ENCODE peak calls at places on chromosomes 4 and X, in six cellular contexts. One of them, this sample, is unnamed.
A peak's percentile ranks its signal among the peaks of the same experiment; 100 is the strongest.

GRCh38 chr4:87882321-87882720 is 49.6 kb downstream of the MEPE start:
- DNase-seq in WTC11: no peak
- DNase-seq in GM12865: no peak
- DNase-seq in RWPE1: no peak
- DNase-seq in brain microvascular endothelial cell: peak; percentile 32
- DNase-seq in astrocyte of the spinal cord: peak; percentile 70
- DNase-seq in this sample: no peak

GRCh38 chr4:98930311-98930865 is 1.5 kb upstream of the EIF4E start:
- DNase-seq in WTC11: no peak
- DNase-seq in GM12865: peak; percentile 13
- DNase-seq in RWPE1: no peak
- DNase-seq in brain microvascular endothelial cell: no peak
- DNase-seq in astrocyte of the spinal cord: no peak
- DNase-seq in this sample: no peak

GRCh38 chr4:9964884-9965283 is 56.4 kb downstream of the SLC2A9 start:
- DNase-seq in WTC11: no peak
- DNase-seq in GM12865: no peak
- DNase-seq in RWPE1: no peak
- DNase-seq in brain microvascular endothelial cell: no peak
- DNase-seq in astrocyte of the spinal cord: no peak
- DNase-seq in this sample: no peak

GRCh38 chr4:101033986-101034385 is 313.3 kb downstream of the PPP3CA start:
- DNase-seq in WTC11: peak; percentile 51
- DNase-seq in GM12865: no peak
- DNase-seq in RWPE1: no peak
- DNase-seq in brain microvascular endothelial cell: no peak
- DNase-seq in astrocyte of the spinal cord: no peak
- DNase-seq in this sample: no peak

GRCh38 chrX:103343105-103343504 is 13.1 kb downstream of the TCEAL7 start:
- DNase-seq in WTC11: peak; percentile 27
- DNase-seq in GM12865: peak; percentile 38
- DNase-seq in RWPE1: peak; percentile 20
- DNase-seq in brain microvascular endothelial cell: peak; percentile 42
- DNase-seq in astrocyte of the spinal cord: peak; percentile 56
- DNase-seq in this sample: peak; percentile 71

GRCh38 chr4:126395661-126396060 is 1080.9 kb downstream of the FAT4 start:
- DNase-seq in WTC11: no peak
- DNase-seq in GM12865: no peak
- DNase-seq in RWPE1: no peak
- DNase-seq in brain microvascular endothelial cell: no peak
- DNase-seq in astrocyte of the spinal cord: peak; percentile 5
- DNase-seq in this sample: no peak

GRCh38 chr4:153560918-153561317 is 94.8 kb downstream of the TMEM131L start:
- DNase-seq in WTC11: no peak
- DNase-seq in GM12865: peak; percentile 55
- DNase-seq in RWPE1: no peak
- DNase-seq in brain microvascular endothelial cell: no peak
- DNase-seq in astrocyte of the spinal cord: no peak
- DNase-seq in this sample: no peak

GRCh38 chrX:119419146-119419545 is 20.0 kb downstream of the SLC25A43 start:
- DNase-seq in WTC11: no peak
- DNase-seq in GM12865: no peak
- DNase-seq in RWPE1: no peak
- DNase-seq in brain microvascular endothelial cell: no peak
- DNase-seq in astrocyte of the spinal cord: no peak
- DNase-seq in this sample: no peak

GRCh38 chrX:97522307-97522706 is 638.6 kb downstream of the RPA4 start:
- DNase-seq in WTC11: no peak
- DNase-seq in GM12865: no peak
- DNase-seq in RWPE1: no peak
- DNase-seq in brain microvascular endothelial cell: no peak
- DNase-seq in astrocyte of the spinal cord: no peak
- DNase-seq in this sample: no peak

GRCh38 chr4:7861440-7861881 is 78.2 kb downstream of the AFAP1 start:
- DNase-seq in WTC11: peak; percentile 57
- DNase-seq in GM12865: no peak
- DNase-seq in RWPE1: peak; percentile 31
- DNase-seq in brain microvascular endothelial cell: peak; percentile 87
- DNase-seq in astrocyte of the spinal cord: peak; percentile 96
- DNase-seq in this sample: no peak

GRCh38 chrX:35380808-35381700 is 417.1 kb upstream of the MAGEB16 start:
- DNase-seq in WTC11: no peak
- DNase-seq in GM12865: peak; percentile 8
- DNase-seq in RWPE1: peak; percentile 8
- DNase-seq in brain microvascular endothelial cell: no peak
- DNase-seq in astrocyte of the spinal cord: peak; percentile 3
- DNase-seq in this sample: no peak

GRCh38 chr4:81666491-81666890 is 194.8 kb upstream of the RASGEF1B start:
- DNase-seq in WTC11: no peak
- DNase-seq in GM12865: no peak
- DNase-seq in RWPE1: no peak
- DNase-seq in brain microvascular endothelial cell: no peak
- DNase-seq in astrocyte of the spinal cord: no peak
- DNase-seq in this sample: peak; percentile 32

GRCh38 chr4:138522366-138522765 is 280.2 kb upstream of the SLC7A11 start:
- DNase-seq in WTC11: no peak
- DNase-seq in GM12865: peak; percentile 24
- DNase-seq in RWPE1: peak; percentile 13
- DNase-seq in brain microvascular endothelial cell: peak; percentile 9
- DNase-seq in astrocyte of the spinal cord: peak; percentile 25
- DNase-seq in this sample: no peak
- TF ChIP-seq CTCF in WTC11: peak; percentile 34
- TF ChIP-seq CTCF in GM12865: peak; percentile 42
- TF ChIP-seq CTCF in RWPE1: no peak
- TF ChIP-seq CTCF in brain microvascular endothelial cell: peak; percentile 55
- TF ChIP-seq CTCF in astrocyte of the spinal cord: peak; percentile 46
- TF ChIP-seq CTCF in this sample: no peak

DNA sequence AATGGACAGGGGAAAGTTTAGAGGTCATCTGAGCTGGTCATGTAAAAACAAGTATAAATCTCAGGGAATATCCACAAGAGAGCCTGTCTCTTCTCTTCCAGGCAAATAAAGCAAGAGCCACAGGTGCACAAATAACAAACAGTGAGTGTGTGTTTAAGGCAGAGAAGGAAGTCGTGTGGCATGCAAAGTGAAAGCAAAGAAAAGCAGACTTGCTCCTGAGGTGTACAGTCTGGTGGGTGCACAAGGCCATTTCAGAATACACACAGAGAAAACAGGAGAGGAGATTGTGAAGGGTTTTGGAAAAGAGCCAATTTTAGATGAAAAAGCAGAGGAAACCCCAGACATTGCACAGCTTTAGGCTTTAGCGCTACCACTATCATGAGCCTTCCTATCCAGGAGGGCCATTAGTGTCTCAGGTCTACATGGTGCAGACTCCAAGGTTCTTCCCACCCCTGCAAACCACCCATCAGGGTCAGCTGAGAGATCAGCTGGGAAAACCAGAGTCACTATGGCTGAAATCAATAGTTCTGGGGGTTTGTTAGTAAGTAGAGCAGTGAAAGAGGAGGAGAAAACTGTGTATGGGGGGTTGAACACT is 355.8 kb downstream of the KLHL4 start:
- DNase-seq in WTC11: no peak
- DNase-seq in GM12865: no peak
- DNase-seq in RWPE1: no peak
- DNase-seq in brain microvascular endothelial cell: no peak
- DNase-seq in astrocyte of the spinal cord: no peak
- DNase-seq in this sample: no peak
- TF ChIP-seq CTCF in WTC11: no peak
- TF ChIP-seq CTCF in GM12865: no peak
- TF ChIP-seq CTCF in RWPE1: no peak
- TF ChIP-seq CTCF in brain microvascular endothelial cell: no peak
- TF ChIP-seq CTCF in astrocyte of the spinal cord: no peak
- TF ChIP-seq CTCF in this sample: no peak

DNA sequence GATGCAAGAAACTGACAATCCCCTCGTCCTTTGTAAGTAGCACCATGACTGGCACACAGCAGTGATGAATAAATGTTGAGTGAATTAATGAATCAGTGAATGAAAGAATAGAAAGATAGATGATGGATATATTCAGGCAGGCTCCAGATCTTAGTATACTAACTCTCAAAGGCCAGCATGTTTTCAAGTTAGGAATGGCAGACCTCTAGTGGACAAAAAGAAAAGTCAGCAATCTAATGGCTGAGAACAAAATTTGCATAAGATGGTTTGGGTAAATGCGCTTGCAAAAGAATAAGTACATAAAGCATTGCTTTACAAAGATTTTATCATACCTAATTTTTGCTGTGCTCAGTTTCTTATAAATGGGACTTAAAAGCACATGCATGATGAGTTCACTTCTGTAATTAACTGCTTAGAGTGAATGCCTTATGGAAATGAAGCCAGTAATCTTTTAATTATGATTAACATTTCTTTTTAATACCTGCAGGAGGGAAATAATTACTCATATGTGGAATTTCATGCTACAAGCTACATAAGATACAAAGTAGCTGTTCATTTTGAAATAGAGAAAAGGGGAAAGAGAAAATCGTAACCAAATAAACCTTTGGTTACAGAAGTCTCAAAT is 126.9 kb upstream of the GPRIN3 start:
- DNase-seq in WTC11: no peak
- DNase-seq in GM12865: peak; percentile 26
- DNase-seq in RWPE1: peak; percentile 12
- DNase-seq in brain microvascular endothelial cell: peak; percentile 25
- DNase-seq in astrocyte of the spinal cord: peak; percentile 41
- DNase-seq in this sample: no peak
- TF ChIP-seq CTCF in WTC11: peak; percentile 40
- TF ChIP-seq CTCF in GM12865: peak; percentile 60
- TF ChIP-seq CTCF in RWPE1: peak; percentile 70
- TF ChIP-seq CTCF in brain microvascular endothelial cell: peak; percentile 76
- TF ChIP-seq CTCF in astrocyte of the spinal cord: peak; percentile 82
- TF ChIP-seq CTCF in this sample: peak; percentile 66

GRCh38 chr4:73309211-73309610 is 50.6 kb upstream of the ANKRD17 start:
- DNase-seq in WTC11: no peak
- DNase-seq in GM12865: no peak
- DNase-seq in RWPE1: peak; percentile 33
- DNase-seq in brain microvascular endothelial cell: no peak
- DNase-seq in astrocyte of the spinal cord: peak; percentile 51
- DNase-seq in this sample: no peak

GRCh38 chr4:73308286-73308685 is 49.7 kb upstream of the ANKRD17 start:
- DNase-seq in WTC11: no peak
- DNase-seq in GM12865: peak; percentile 18
- DNase-seq in RWPE1: no peak
- DNase-seq in brain microvascular endothelial cell: peak; percentile 35
- DNase-seq in astrocyte of the spinal cord: peak; percentile 50
- DNase-seq in this sample: no peak

GRCh38 chr4:73312967-73313366 is 54.4 kb upstream of the ANKRD17 start:
- DNase-seq in WTC11: no peak
- DNase-seq in GM12865: no peak
- DNase-seq in RWPE1: no peak
- DNase-seq in brain microvascular endothelial cell: no peak
- DNase-seq in astrocyte of the spinal cord: no peak
- DNase-seq in this sample: no peak

GRCh38 chr4:73315091-73315490 is 56.5 kb upstream of the ANKRD17 start:
- DNase-seq in WTC11: no peak
- DNase-seq in GM12865: no peak
- DNase-seq in RWPE1: no peak
- DNase-seq in brain microvascular endothelial cell: no peak
- DNase-seq in astrocyte of the spinal cord: no peak
- DNase-seq in this sample: no peak

GRCh38 chr4:73311428-73311827 is 52.8 kb upstream of the ANKRD17 start:
- DNase-seq in WTC11: no peak
- DNase-seq in GM12865: peak; percentile 7
- DNase-seq in RWPE1: peak; percentile 7
- DNase-seq in brain microvascular endothelial cell: no peak
- DNase-seq in astrocyte of the spinal cord: peak; percentile 75
- DNase-seq in this sample: no peak
- TF ChIP-seq CTCF in WTC11: no peak
- TF ChIP-seq CTCF in GM12865: peak; percentile 13
- TF ChIP-seq CTCF in RWPE1: peak; percentile 55
- TF ChIP-seq CTCF in brain microvascular endothelial cell: peak; percentile 10
- TF ChIP-seq CTCF in astrocyte of the spinal cord: peak; percentile 27
- TF ChIP-seq CTCF in this sample: peak; percentile 66

GRCh38 chr4:93409035-93409434 is 419.5 kb upstream of the ATOH1 start:
- DNase-seq in WTC11: no peak
- DNase-seq in GM12865: no peak
- DNase-seq in RWPE1: no peak
- DNase-seq in brain microvascular endothelial cell: no peak
- DNase-seq in astrocyte of the spinal cord: no peak
- DNase-seq in this sample: no peak

GRCh38 chr4:93416337-93417102 is 412.0 kb upstream of the ATOH1 start:
- DNase-seq in WTC11: no peak
- DNase-seq in GM12865: no peak
- DNase-seq in RWPE1: no peak
- DNase-seq in brain microvascular endothelial cell: no peak
- DNase-seq in astrocyte of the spinal cord: peak; percentile 17
- DNase-seq in this sample: no peak

GRCh38 chr4:93414041-93414440 is 414.5 kb upstream of the ATOH1 start:
- DNase-seq in WTC11: no peak
- DNase-seq in GM12865: no peak
- DNase-seq in RWPE1: no peak
- DNase-seq in brain microvascular endothelial cell: no peak
- DNase-seq in astrocyte of the spinal cord: no peak
- DNase-seq in this sample: no peak
- TF ChIP-seq CTCF in WTC11: no peak
- TF ChIP-seq CTCF in GM12865: no peak
- TF ChIP-seq CTCF in RWPE1: no peak
- TF ChIP-seq CTCF in brain microvascular endothelial cell: no peak
- TF ChIP-seq CTCF in astrocyte of the spinal cord: no peak
- TF ChIP-seq CTCF in this sample: no peak

GRCh38 chr4:3845744-3846429 is 79.7 kb downstream of the ADRA2C start:
- DNase-seq in WTC11: no peak
- DNase-seq in GM12865: no peak
- DNase-seq in RWPE1: no peak
- DNase-seq in brain microvascular endothelial cell: no peak
- DNase-seq in astrocyte of the spinal cord: no peak
- DNase-seq in this sample: no peak

GRCh38 chr4:3848323-3848722 is 82.1 kb downstream of the ADRA2C start:
- DNase-seq in WTC11: no peak
- DNase-seq in GM12865: no peak
- DNase-seq in RWPE1: no peak
- DNase-seq in brain microvascular endothelial cell: no peak
- DNase-seq in astrocyte of the spinal cord: no peak
- DNase-seq in this sample: no peak

GRCh38 chr4:3849140-3849539 is 83.0 kb downstream of the ADRA2C start:
- DNase-seq in WTC11: no peak
- DNase-seq in GM12865: no peak
- DNase-seq in RWPE1: no peak
- DNase-seq in brain microvascular endothelial cell: no peak
- DNase-seq in astrocyte of the spinal cord: no peak
- DNase-seq in this sample: no peak

GRCh38 chr4:3847211-3847940 is 81.2 kb downstream of the ADRA2C start:
- DNase-seq in WTC11: no peak
- DNase-seq in GM12865: no peak
- DNase-seq in RWPE1: no peak
- DNase-seq in brain microvascular endothelial cell: no peak
- DNase-seq in astrocyte of the spinal cord: no peak
- DNase-seq in this sample: no peak

DNA sequence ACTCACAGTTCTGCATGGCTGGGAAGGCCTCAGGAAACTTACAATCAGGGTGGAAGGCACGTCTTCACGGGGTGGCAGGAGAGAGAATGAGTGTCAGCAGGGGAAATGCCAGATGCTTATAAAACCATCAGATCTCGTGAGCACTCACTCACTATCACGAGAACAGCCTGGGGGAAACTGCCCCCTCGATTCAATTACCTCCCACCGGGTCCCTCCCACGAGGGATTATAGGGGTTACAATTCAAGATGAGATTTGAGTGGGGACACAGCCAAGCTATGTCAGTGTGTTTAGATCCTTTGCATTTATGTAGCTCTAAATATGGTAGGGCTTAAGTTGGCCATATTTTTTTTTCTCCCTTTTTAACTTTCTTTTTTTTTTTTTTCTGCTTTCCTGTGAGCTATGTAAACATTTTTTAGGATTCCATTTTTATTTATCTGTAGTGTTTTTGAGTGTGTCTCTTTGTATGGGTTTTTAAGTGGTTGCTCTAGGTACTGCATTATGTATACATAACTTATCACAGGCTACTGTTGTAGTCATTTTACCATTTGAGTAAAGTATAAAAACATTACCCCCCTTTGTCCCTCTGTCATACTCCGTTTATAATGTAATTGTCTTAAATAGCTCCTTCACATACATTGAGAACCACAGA is 79.0 kb downstream of the ADRA2C start:
- DNase-seq in WTC11: no peak
- DNase-seq in GM12865: no peak
- DNase-seq in RWPE1: no peak
- DNase-seq in brain microvascular endothelial cell: no peak
- DNase-seq in astrocyte of the spinal cord: no peak
- DNase-seq in this sample: no peak
- TF ChIP-seq CTCF in WTC11: no peak
- TF ChIP-seq CTCF in GM12865: no peak
- TF ChIP-seq CTCF in RWPE1: no peak
- TF ChIP-seq CTCF in brain microvascular endothelial cell: no peak
- TF ChIP-seq CTCF in astrocyte of the spinal cord: no peak
- TF ChIP-seq CTCF in this sample: no peak

This sample was measured in activated CD8-positive, alpha-beta T cell treated with anti-CD3 and anti-CD28 coated beads for 36 hours.